ENCODE peak calls at places on chromosomes 16 and 17, in seven cellular contexts. Y is hypothalamus; L is Kasumi-1; Q is activated naive CD4-positive, alpha-beta T cell; P is astrocyte; M is GDM1; K is uterus. X is an unnamed sample.

GRCh38 chr16:3937066-3937875 is 56.8 kb upstream of the CREBBP start:
- DNase-seq in Q (no peak), L (no peak), P (no peak), K (no peak), Y (no peak), M (no peak), X (no peak)

GRCh38 chr17:9843152-9844010 is 17.7 kb downstream of the GLP2R start:
- DNase-seq in M (no peak), K (no peak), Y (no peak), P (no peak), L (no peak), Q (no peak), X (no peak)

GRCh38 chr16:89197633-89198416 is 2.5 kb downstream of the SLC22A31 start:
- DNase-seq in L (no peak), K (no peak), P (no peak), Y (no peak), Q (no peak), M (no peak), X (no peak)

GRCh38 chr16:17307501-17307900 is 163.3 kb downstream of the XYLT1 start:
- DNase-seq in Y (no peak), Q (no peak), K (no peak), P (no peak), M (no peak), L (no peak), X (no peak)

GRCh38 chr17:79019631-79020584 is 4.1 kb upstream of the C1QTNF1 start:
- DNase-seq in Y (no peak), K (peak; percentile 72), L (peak; percentile 82), M (no peak), Q (no peak), P (peak; percentile 33), X (no peak)

GRCh38 chr17:18185832-18186231 is 2.2 kb downstream of the ALKBH5 start:
- DNase-seq in M (no peak), K (no peak), Y (no peak), Q (no peak), P (peak; percentile 14), L (no peak), X (no peak)

GRCh38 chr17:78523939-78524655 is 53.1 kb downstream of the DNAH17 start:
- DNase-seq in M (no peak), Q (no peak), Y (no peak), L (no peak), P (no peak), K (no peak), X (no peak)

GRCh38 chr17:15447928-15448579 is 19.4 kb downstream of the CDRT4 start:
- DNase-seq in Q (no peak), M (no peak), K (peak; percentile 13), Y (no peak), L (no peak), P (no peak), X (no peak)

GRCh38 chr17:44636562-44636961 is 19.7 kb upstream of the MEIOC start:
- DNase-seq in L (peak; percentile 60), Y (no peak), Q (no peak), M (no peak), K (no peak), P (peak; percentile 27), X (no peak)

GRCh38 chr17:59842901-59843652 is 49.7 kb downstream of the TUBD1 start:
- DNase-seq in Q (no peak), K (no peak), Y (no peak), L (no peak), M (no peak), P (peak; percentile 97), X (no peak)

GRCh38 chr17:79802736-79803420 is 6.0 kb upstream of the CBX8 start:
- DNase-seq in Y (no peak), M (no peak), Q (no peak), P (no peak), L (no peak), K (no peak), X (no peak)

GRCh38 chr17:81082177-81083073 is 47.5 kb downstream of the BAIAP2 start:
- DNase-seq in Q (no peak), P (no peak), Y (no peak), M (no peak), K (no peak), L (no peak), X (no peak)